ENCODE peak calls at places on chromosomes 6 and 20, in nine cellular contexts. One of them, this sample, is unnamed.

GRCh38 chr6:22029169-22029568 is 267.7 kb downstream of the PRL start:
- DNase-seq in GM12878: no peak
- DNase-seq in choroid plexus epithelial cell: peak
- DNase-seq in heart left ventricle: no peak
- DNase-seq in lower lobe of right lung: no peak
- DNase-seq in heart right ventricle: no peak
- DNase-seq in dorsolateral prefrontal cortex: no peak
- DNase-seq in AG09309: no peak
- DNase-seq in upper lobe of left lung: no peak
- DNase-seq in this sample: peak

GRCh38 chr6:160030103-160030502 is 61.2 kb downstream of the IGF2R start:
- DNase-seq in dorsolateral prefrontal cortex: peak
- DNase-seq in lower lobe of right lung: peak
- DNase-seq in heart left ventricle: peak
- DNase-seq in AG09309: peak
- DNase-seq in upper lobe of left lung: peak
- DNase-seq in heart right ventricle: peak
- DNase-seq in GM12878: no peak
- DNase-seq in choroid plexus epithelial cell: peak
- DNase-seq in this sample: peak

GRCh38 chr6:108714012-108714773 is 134.0 kb upstream of the ARMC2 start:
- DNase-seq in AG09309: no peak
- DNase-seq in dorsolateral prefrontal cortex: no peak
- DNase-seq in choroid plexus epithelial cell: no peak
- DNase-seq in lower lobe of right lung: no peak
- DNase-seq in heart right ventricle: no peak
- DNase-seq in upper lobe of left lung: no peak
- DNase-seq in heart left ventricle: no peak
- DNase-seq in GM12878: no peak
- DNase-seq in this sample: peak

GRCh38 chr20:400121-400450 is 8.0 kb upstream of the RBCK1 start:
- DNase-seq in heart right ventricle: no peak
- DNase-seq in choroid plexus epithelial cell: no peak
- DNase-seq in heart left ventricle: no peak
- DNase-seq in lower lobe of right lung: no peak
- DNase-seq in dorsolateral prefrontal cortex: no peak
- DNase-seq in upper lobe of left lung: no peak
- DNase-seq in AG09309: no peak
- DNase-seq in GM12878: no peak
- DNase-seq in this sample: no peak

GRCh38 chr20:24811020-24811419 is 138.0 kb upstream of the CST7 start:
- DNase-seq in dorsolateral prefrontal cortex: no peak
- DNase-seq in choroid plexus epithelial cell: no peak
- DNase-seq in upper lobe of left lung: no peak
- DNase-seq in heart right ventricle: no peak
- DNase-seq in heart left ventricle: no peak
- DNase-seq in GM12878: no peak
- DNase-seq in lower lobe of right lung: peak
- DNase-seq in AG09309: no peak
- DNase-seq in this sample: no peak

GRCh38 chr6:241331-241865 is 50.9 kb upstream of the DUSP22 start:
- DNase-seq in dorsolateral prefrontal cortex: no peak
- DNase-seq in heart left ventricle: no peak
- DNase-seq in choroid plexus epithelial cell: no peak
- DNase-seq in lower lobe of right lung: no peak
- DNase-seq in upper lobe of left lung: no peak
- DNase-seq in GM12878: no peak
- DNase-seq in AG09309: no peak
- DNase-seq in heart right ventricle: no peak
- DNase-seq in this sample: no peak

GRCh38 chr20:59818911-59819310 is 114.5 kb downstream of the SYCP2 start:
- DNase-seq in AG09309: no peak
- DNase-seq in dorsolateral prefrontal cortex: no peak
- DNase-seq in upper lobe of left lung: no peak
- DNase-seq in lower lobe of right lung: no peak
- DNase-seq in GM12878: no peak
- DNase-seq in heart left ventricle: no peak
- DNase-seq in choroid plexus epithelial cell: no peak
- DNase-seq in heart right ventricle: no peak
- DNase-seq in this sample: no peak

GRCh38 chr20:32828029-32828666 is 8.4 kb downstream of the MAPRE1 start:
- DNase-seq in choroid plexus epithelial cell: peak
- DNase-seq in dorsolateral prefrontal cortex: no peak
- DNase-seq in AG09309: no peak
- DNase-seq in heart right ventricle: no peak
- DNase-seq in lower lobe of right lung: no peak
- DNase-seq in GM12878: no peak
- DNase-seq in upper lobe of left lung: no peak
- DNase-seq in heart left ventricle: no peak
- DNase-seq in this sample: peak

GRCh38 chr20:37185681-37186080 is 6.3 kb upstream of the MROH8 start:
- DNase-seq in lower lobe of right lung: no peak
- DNase-seq in upper lobe of left lung: no peak
- DNase-seq in heart right ventricle: no peak
- DNase-seq in dorsolateral prefrontal cortex: no peak
- DNase-seq in GM12878: no peak
- DNase-seq in heart left ventricle: no peak
- DNase-seq in AG09309: no peak
- DNase-seq in choroid plexus epithelial cell: no peak
- DNase-seq in this sample: no peak

GRCh38 chr6:135540207-135540877 is 42.8 kb upstream of the AHI1 start:
- DNase-seq in GM12878: no peak
- DNase-seq in dorsolateral prefrontal cortex: peak
- DNase-seq in choroid plexus epithelial cell: peak
- DNase-seq in heart left ventricle: no peak
- DNase-seq in AG09309: no peak
- DNase-seq in upper lobe of left lung: no peak
- DNase-seq in lower lobe of right lung: no peak
- DNase-seq in heart right ventricle: no peak
- DNase-seq in this sample: peak

GRCh38 chr6:129845696-129846095 is 15.4 kb downstream of the TMEM244 start:
- DNase-seq in upper lobe of left lung: no peak
- DNase-seq in lower lobe of right lung: no peak
- DNase-seq in choroid plexus epithelial cell: no peak
- DNase-seq in AG09309: no peak
- DNase-seq in dorsolateral prefrontal cortex: no peak
- DNase-seq in heart right ventricle: no peak
- DNase-seq in heart left ventricle: no peak
- DNase-seq in GM12878: no peak
- DNase-seq in this sample: no peak

GRCh38 chr6:162785632-162786242 is 58.0 kb downstream of the PACRG start:
- DNase-seq in AG09309: no peak
- DNase-seq in choroid plexus epithelial cell: no peak
- DNase-seq in lower lobe of right lung: no peak
- DNase-seq in dorsolateral prefrontal cortex: no peak
- DNase-seq in GM12878: no peak
- DNase-seq in upper lobe of left lung: no peak
- DNase-seq in heart left ventricle: no peak
- DNase-seq in heart right ventricle: peak
- DNase-seq in this sample: no peak

GRCh38 chr6:105369145-105369544 is 33.7 kb downstream of the PREP start:
- DNase-seq in heart right ventricle: no peak
- DNase-seq in AG09309: no peak
- DNase-seq in heart left ventricle: no peak
- DNase-seq in lower lobe of right lung: no peak
- DNase-seq in GM12878: no peak
- DNase-seq in choroid plexus epithelial cell: no peak
- DNase-seq in upper lobe of left lung: no peak
- DNase-seq in dorsolateral prefrontal cortex: no peak
- DNase-seq in this sample: no peak

GRCh38 chr6:105364243-105364642 is 38.6 kb downstream of the PREP start:
- DNase-seq in heart right ventricle: no peak
- DNase-seq in upper lobe of left lung: no peak
- DNase-seq in lower lobe of right lung: no peak
- DNase-seq in GM12878: no peak
- DNase-seq in heart left ventricle: no peak
- DNase-seq in choroid plexus epithelial cell: peak
- DNase-seq in AG09309: no peak
- DNase-seq in dorsolateral prefrontal cortex: peak
- DNase-seq in this sample: no peak

GRCh38 chr6:105359419-105360366 is 43.2 kb downstream of the PREP start:
- DNase-seq in GM12878: no peak
- DNase-seq in lower lobe of right lung: no peak
- DNase-seq in dorsolateral prefrontal cortex: no peak
- DNase-seq in heart right ventricle: no peak
- DNase-seq in AG09309: peak
- DNase-seq in choroid plexus epithelial cell: peak
- DNase-seq in heart left ventricle: no peak
- DNase-seq in upper lobe of left lung: peak
- DNase-seq in this sample: peak

GRCh38 chr6:105363100-105363754 is 39.7 kb downstream of the PREP start:
- DNase-seq in GM12878: no peak
- DNase-seq in choroid plexus epithelial cell: peak
- DNase-seq in heart left ventricle: no peak
- DNase-seq in heart right ventricle: no peak
- DNase-seq in dorsolateral prefrontal cortex: no peak
- DNase-seq in lower lobe of right lung: no peak
- DNase-seq in upper lobe of left lung: no peak
- DNase-seq in AG09309: no peak
- DNase-seq in this sample: peak
- TF ChIP-seq CTCF in GM12878: peak
- TF ChIP-seq CTCF in choroid plexus epithelial cell: peak
- TF ChIP-seq CTCF in heart left ventricle: peak
- TF ChIP-seq CTCF in heart right ventricle: no peak
- TF ChIP-seq CTCF in dorsolateral prefrontal cortex: peak
- TF ChIP-seq CTCF in lower lobe of right lung: no peak
- TF ChIP-seq CTCF in upper lobe of left lung: no peak
- TF ChIP-seq CTCF in AG09309: peak
- TF ChIP-seq CTCF in this sample: peak

GRCh38 chr6:17012421-17013225 is 89.2 kb upstream of the STMND1 start:
- DNase-seq in choroid plexus epithelial cell: peak
- DNase-seq in dorsolateral prefrontal cortex: peak
- DNase-seq in heart left ventricle: no peak
- DNase-seq in upper lobe of left lung: peak
- DNase-seq in lower lobe of right lung: no peak
- DNase-seq in GM12878: no peak
- DNase-seq in AG09309: no peak
- DNase-seq in heart right ventricle: no peak
- DNase-seq in this sample: peak
- H3K4me3 ChIP-seq in choroid plexus epithelial cell: no peak
- H3K4me3 ChIP-seq in dorsolateral prefrontal cortex: no peak
- H3K4me3 ChIP-seq in heart left ventricle: no peak
- H3K4me3 ChIP-seq in upper lobe of left lung: no peak
- H3K4me3 ChIP-seq in lower lobe of right lung: no peak
- H3K4me3 ChIP-seq in GM12878: no peak
- H3K4me3 ChIP-seq in AG09309: no peak
- H3K4me3 ChIP-seq in heart right ventricle: no peak
- H3K4me3 ChIP-seq in this sample: no peak

DNA sequence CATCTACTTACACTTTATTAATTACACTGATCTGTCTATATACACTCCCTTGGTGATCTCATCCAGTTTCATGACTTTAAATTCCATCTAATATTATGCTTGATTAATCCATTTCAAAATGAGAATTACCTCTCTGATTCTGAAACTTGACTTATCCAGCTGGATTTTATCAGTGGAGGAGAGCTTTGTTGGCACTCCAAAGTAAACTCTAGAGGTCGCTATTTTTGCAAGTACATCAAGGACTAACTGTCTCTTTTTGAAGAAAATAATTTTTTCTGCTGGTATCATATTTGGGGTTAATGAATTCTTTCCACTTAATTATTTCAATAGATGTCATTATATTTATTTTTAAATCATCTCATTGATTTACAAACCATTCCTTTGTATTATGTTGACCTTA is 630.3 kb upstream of the MAN1A1 start:
- DNase-seq in AG09309: no peak
- DNase-seq in heart right ventricle: no peak
- DNase-seq in lower lobe of right lung: no peak
- DNase-seq in heart left ventricle: no peak
- DNase-seq in choroid plexus epithelial cell: peak
- DNase-seq in dorsolateral prefrontal cortex: no peak
- DNase-seq in GM12878: no peak
- DNase-seq in upper lobe of left lung: no peak
- DNase-seq in this sample: peak
- TF ChIP-seq CTCF in AG09309: peak
- TF ChIP-seq CTCF in heart right ventricle: no peak
- TF ChIP-seq CTCF in lower lobe of right lung: no peak
- TF ChIP-seq CTCF in heart left ventricle: no peak
- TF ChIP-seq CTCF in choroid plexus epithelial cell: no peak
- TF ChIP-seq CTCF in dorsolateral prefrontal cortex: no peak
- TF ChIP-seq CTCF in GM12878: peak
- TF ChIP-seq CTCF in upper lobe of left lung: no peak
- TF ChIP-seq CTCF in this sample: peak

GRCh38 chr6:26577720-26578072 is 19.1 kb upstream of the ABT1 start:
- DNase-seq in heart right ventricle: no peak
- DNase-seq in heart left ventricle: no peak
- DNase-seq in lower lobe of right lung: no peak
- DNase-seq in GM12878: no peak
- DNase-seq in choroid plexus epithelial cell: no peak
- DNase-seq in upper lobe of left lung: no peak
- DNase-seq in AG09309: no peak
- DNase-seq in dorsolateral prefrontal cortex: no peak
- DNase-seq in this sample: no peak

GRCh38 chr6:26576929-26577719 is 19.6 kb upstream of the ABT1 start:
- DNase-seq in upper lobe of left lung: peak
- DNase-seq in lower lobe of right lung: peak
- DNase-seq in heart right ventricle: peak
- DNase-seq in GM12878: no peak
- DNase-seq in heart left ventricle: no peak
- DNase-seq in dorsolateral prefrontal cortex: no peak
- DNase-seq in AG09309: no peak
- DNase-seq in choroid plexus epithelial cell: peak
- DNase-seq in this sample: peak

GRCh38 chr6:26576407-26576843 is 20.3 kb upstream of the ABT1 start:
- DNase-seq in dorsolateral prefrontal cortex: no peak
- DNase-seq in GM12878: no peak
- DNase-seq in heart left ventricle: no peak
- DNase-seq in lower lobe of right lung: no peak
- DNase-seq in upper lobe of left lung: no peak
- DNase-seq in heart right ventricle: no peak
- DNase-seq in choroid plexus epithelial cell: peak
- DNase-seq in AG09309: no peak
- DNase-seq in this sample: no peak

GRCh38 chr6:26578741-26579140 is 18.0 kb upstream of the ABT1 start:
- DNase-seq in upper lobe of left lung: no peak
- DNase-seq in dorsolateral prefrontal cortex: no peak
- DNase-seq in heart right ventricle: no peak
- DNase-seq in AG09309: no peak
- DNase-seq in choroid plexus epithelial cell: no peak
- DNase-seq in heart left ventricle: no peak
- DNase-seq in GM12878: no peak
- DNase-seq in lower lobe of right lung: no peak
- DNase-seq in this sample: no peak

DNA sequence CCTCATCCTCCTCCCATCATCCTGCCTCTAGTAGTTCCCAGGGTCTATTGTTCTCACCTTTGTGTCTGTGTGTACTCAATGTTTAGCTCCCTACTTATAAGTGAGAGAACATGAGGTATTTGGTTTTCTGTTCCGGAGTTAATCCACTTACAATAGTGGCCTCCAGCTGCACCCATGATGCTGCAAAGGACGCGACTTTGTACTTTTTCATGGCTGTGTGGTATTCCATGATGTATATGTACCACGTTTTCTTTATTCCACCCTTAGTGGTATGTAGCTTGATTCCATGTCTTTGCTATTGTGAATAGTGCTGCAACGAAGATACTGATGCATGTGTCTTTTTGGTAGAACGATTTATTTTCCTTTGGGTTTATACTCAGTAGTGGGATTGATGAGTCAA is 18.5 kb upstream of the ABT1 start:
- DNase-seq in GM12878: no peak
- DNase-seq in lower lobe of right lung: no peak
- DNase-seq in heart right ventricle: no peak
- DNase-seq in dorsolateral prefrontal cortex: no peak
- DNase-seq in choroid plexus epithelial cell: no peak
- DNase-seq in heart left ventricle: no peak
- DNase-seq in upper lobe of left lung: no peak
- DNase-seq in AG09309: no peak
- DNase-seq in this sample: no peak
- H3K4me3 ChIP-seq in GM12878: no peak
- H3K4me3 ChIP-seq in lower lobe of right lung: no peak
- H3K4me3 ChIP-seq in heart right ventricle: no peak
- H3K4me3 ChIP-seq in dorsolateral prefrontal cortex: no peak
- H3K4me3 ChIP-seq in choroid plexus epithelial cell: no peak
- H3K4me3 ChIP-seq in heart left ventricle: no peak
- H3K4me3 ChIP-seq in upper lobe of left lung: no peak
- H3K4me3 ChIP-seq in AG09309: no peak
- H3K4me3 ChIP-seq in this sample: no peak

This sample was measured in astrocyte of the spinal cord.